ENCODE peak calls at places on chromosome 12, in eight cellular contexts. One of them, this sample, is unnamed.

GRCh38 chr12:132439333-132439904 is 50.5 kb upstream of the FBRSL1 start:
- DNase-seq in activated CD4-positive, alpha-beta T cell treated with anti-CD3 and anti-CD28 coated beads for 36 hours: peak; percentile 40
- DNase-seq in NCI-H1694 treated with DMSO at 0.1 percent for 48 hours: no peak
- DNase-seq in activated T-cell treated with anti-CD3 and anti-CD28 coated beads, Interleukin-2, amount 50 U/mL, for 72 hours: no peak
- DNase-seq in KBM-7: peak; percentile 92
- DNase-seq in sigmoid colon: no peak
- DNase-seq in anterior cingulate cortex: no peak
- DNase-seq in substantia nigra: peak; percentile 48
- DNase-seq in this sample: no peak

GRCh38 chr12:31736472-31736871 is 7.7 kb upstream of the AMN1 start:
- DNase-seq in activated CD4-positive, alpha-beta T cell treated with anti-CD3 and anti-CD28 coated beads for 36 hours: peak; percentile 82
- DNase-seq in NCI-H1694 treated with DMSO at 0.1 percent for 48 hours: no peak
- DNase-seq in activated T-cell treated with anti-CD3 and anti-CD28 coated beads, Interleukin-2, amount 50 U/mL, for 72 hours: peak; percentile 72
- DNase-seq in KBM-7: peak; percentile 60
- DNase-seq in sigmoid colon: no peak
- DNase-seq in anterior cingulate cortex: no peak
- DNase-seq in substantia nigra: no peak
- DNase-seq in this sample: peak; percentile 97

GRCh38 chr12:105775351-105775750 is 363.4 kb downstream of the NUAK1 start:
- DNase-seq in activated CD4-positive, alpha-beta T cell treated with anti-CD3 and anti-CD28 coated beads for 36 hours: no peak
- DNase-seq in NCI-H1694 treated with DMSO at 0.1 percent for 48 hours: no peak
- DNase-seq in activated T-cell treated with anti-CD3 and anti-CD28 coated beads, Interleukin-2, amount 50 U/mL, for 72 hours: no peak
- DNase-seq in KBM-7: no peak
- DNase-seq in sigmoid colon: no peak
- DNase-seq in anterior cingulate cortex: no peak
- DNase-seq in substantia nigra: no peak
- DNase-seq in this sample: peak; percentile 43

GRCh38 chr12:81450920-81451739 is 308.0 kb downstream of the PPFIA2 start:
- DNase-seq in activated CD4-positive, alpha-beta T cell treated with anti-CD3 and anti-CD28 coated beads for 36 hours: peak; percentile 10
- DNase-seq in NCI-H1694 treated with DMSO at 0.1 percent for 48 hours: peak; percentile 50
- DNase-seq in activated T-cell treated with anti-CD3 and anti-CD28 coated beads, Interleukin-2, amount 50 U/mL, for 72 hours: no peak
- DNase-seq in KBM-7: peak; percentile 55
- DNase-seq in sigmoid colon: no peak
- DNase-seq in anterior cingulate cortex: no peak
- DNase-seq in substantia nigra: peak; percentile 6
- DNase-seq in this sample: peak; percentile 41

GRCh38 chr12:10607885-10608458 is 5.4 kb downstream of the MAGOHB start:
- DNase-seq in activated CD4-positive, alpha-beta T cell treated with anti-CD3 and anti-CD28 coated beads for 36 hours: peak; percentile 29
- DNase-seq in NCI-H1694 treated with DMSO at 0.1 percent for 48 hours: no peak
- DNase-seq in activated T-cell treated with anti-CD3 and anti-CD28 coated beads, Interleukin-2, amount 50 U/mL, for 72 hours: no peak
- DNase-seq in KBM-7: peak; percentile 25
- DNase-seq in sigmoid colon: no peak
- DNase-seq in anterior cingulate cortex: no peak
- DNase-seq in substantia nigra: no peak
- DNase-seq in this sample: peak; percentile 20

GRCh38 chr12:12804011-12804410 is 9.1 kb upstream of the DDX47 start:
- DNase-seq in activated CD4-positive, alpha-beta T cell treated with anti-CD3 and anti-CD28 coated beads for 36 hours: no peak
- DNase-seq in NCI-H1694 treated with DMSO at 0.1 percent for 48 hours: no peak
- DNase-seq in activated T-cell treated with anti-CD3 and anti-CD28 coated beads, Interleukin-2, amount 50 U/mL, for 72 hours: no peak
- DNase-seq in KBM-7: no peak
- DNase-seq in sigmoid colon: no peak
- DNase-seq in anterior cingulate cortex: no peak
- DNase-seq in substantia nigra: no peak
- DNase-seq in this sample: peak; percentile 58

GRCh38 chr12:64221656-64222010 is 463 bp downstream of the KICS2 start:
- DNase-seq in activated CD4-positive, alpha-beta T cell treated with anti-CD3 and anti-CD28 coated beads for 36 hours: peak; percentile 74
- DNase-seq in NCI-H1694 treated with DMSO at 0.1 percent for 48 hours: peak; percentile 67
- DNase-seq in activated T-cell treated with anti-CD3 and anti-CD28 coated beads, Interleukin-2, amount 50 U/mL, for 72 hours: peak; percentile 57
- DNase-seq in KBM-7: peak; percentile 84
- DNase-seq in sigmoid colon: peak; percentile 91
- DNase-seq in anterior cingulate cortex: peak; percentile 62
- DNase-seq in substantia nigra: peak; percentile 60
- DNase-seq in this sample: peak; percentile 83

GRCh38 chr12:46918631-46919030 is 92.8 kb upstream of the SLC38A4 start:
- DNase-seq in activated CD4-positive, alpha-beta T cell treated with anti-CD3 and anti-CD28 coated beads for 36 hours: no peak
- DNase-seq in NCI-H1694 treated with DMSO at 0.1 percent for 48 hours: no peak
- DNase-seq in activated T-cell treated with anti-CD3 and anti-CD28 coated beads, Interleukin-2, amount 50 U/mL, for 72 hours: no peak
- DNase-seq in KBM-7: no peak
- DNase-seq in sigmoid colon: no peak
- DNase-seq in anterior cingulate cortex: no peak
- DNase-seq in substantia nigra: no peak
- DNase-seq in this sample: no peak

GRCh38 chr12:89211456-89211855 is 140.8 kb downstream of the DUSP6 start:
- DNase-seq in activated CD4-positive, alpha-beta T cell treated with anti-CD3 and anti-CD28 coated beads for 36 hours: no peak
- DNase-seq in NCI-H1694 treated with DMSO at 0.1 percent for 48 hours: no peak
- DNase-seq in activated T-cell treated with anti-CD3 and anti-CD28 coated beads, Interleukin-2, amount 50 U/mL, for 72 hours: no peak
- DNase-seq in KBM-7: no peak
- DNase-seq in sigmoid colon: no peak
- DNase-seq in anterior cingulate cortex: no peak
- DNase-seq in substantia nigra: no peak
- DNase-seq in this sample: no peak

GRCh38 chr12:52826611-52827498 is 7.3 kb downstream of the KRT79 start:
- DNase-seq in activated CD4-positive, alpha-beta T cell treated with anti-CD3 and anti-CD28 coated beads for 36 hours: no peak
- DNase-seq in NCI-H1694 treated with DMSO at 0.1 percent for 48 hours: no peak
- DNase-seq in activated T-cell treated with anti-CD3 and anti-CD28 coated beads, Interleukin-2, amount 50 U/mL, for 72 hours: no peak
- DNase-seq in KBM-7: no peak
- DNase-seq in sigmoid colon: no peak
- DNase-seq in anterior cingulate cortex: no peak
- DNase-seq in substantia nigra: no peak
- DNase-seq in this sample: peak; percentile 15

GRCh38 chr12:114995891-114996290 is 311.9 kb upstream of the TBX3 start:
- DNase-seq in activated CD4-positive, alpha-beta T cell treated with anti-CD3 and anti-CD28 coated beads for 36 hours: no peak
- DNase-seq in NCI-H1694 treated with DMSO at 0.1 percent for 48 hours: no peak
- DNase-seq in activated T-cell treated with anti-CD3 and anti-CD28 coated beads, Interleukin-2, amount 50 U/mL, for 72 hours: no peak
- DNase-seq in KBM-7: no peak
- DNase-seq in sigmoid colon: no peak
- DNase-seq in anterior cingulate cortex: no peak
- DNase-seq in substantia nigra: no peak
- DNase-seq in this sample: peak; percentile 48

GRCh38 chr12:162467-163307 is 51.3 kb downstream of the SLC6A12 start:
- DNase-seq in activated CD4-positive, alpha-beta T cell treated with anti-CD3 and anti-CD28 coated beads for 36 hours: no peak
- DNase-seq in NCI-H1694 treated with DMSO at 0.1 percent for 48 hours: no peak
- DNase-seq in activated T-cell treated with anti-CD3 and anti-CD28 coated beads, Interleukin-2, amount 50 U/mL, for 72 hours: no peak
- DNase-seq in KBM-7: no peak
- DNase-seq in sigmoid colon: no peak
- DNase-seq in anterior cingulate cortex: no peak
- DNase-seq in substantia nigra: no peak
- DNase-seq in this sample: peak; percentile 29

GRCh38 chr12:1758887-1759286 is 61.5 kb upstream of the LRTM2 start:
- DNase-seq in activated CD4-positive, alpha-beta T cell treated with anti-CD3 and anti-CD28 coated beads for 36 hours: no peak
- DNase-seq in NCI-H1694 treated with DMSO at 0.1 percent for 48 hours: no peak
- DNase-seq in activated T-cell treated with anti-CD3 and anti-CD28 coated beads, Interleukin-2, amount 50 U/mL, for 72 hours: no peak
- DNase-seq in KBM-7: no peak
- DNase-seq in sigmoid colon: no peak
- DNase-seq in anterior cingulate cortex: no peak
- DNase-seq in substantia nigra: no peak
- DNase-seq in this sample: peak; percentile 64

GRCh38 chr12:130953783-130954543 is at the start of gene ADGRD1:
- DNase-seq in activated CD4-positive, alpha-beta T cell treated with anti-CD3 and anti-CD28 coated beads for 36 hours: no peak
- DNase-seq in NCI-H1694 treated with DMSO at 0.1 percent for 48 hours: no peak
- DNase-seq in activated T-cell treated with anti-CD3 and anti-CD28 coated beads, Interleukin-2, amount 50 U/mL, for 72 hours: no peak
- DNase-seq in KBM-7: peak; percentile 83
- DNase-seq in sigmoid colon: peak; percentile 93
- DNase-seq in anterior cingulate cortex: no peak
- DNase-seq in substantia nigra: no peak
- DNase-seq in this sample: no peak

GRCh38 chr12:67650528-67651379 is 2.2 kb downstream of the DYRK2 start:
- DNase-seq in activated CD4-positive, alpha-beta T cell treated with anti-CD3 and anti-CD28 coated beads for 36 hours: peak; percentile 33
- DNase-seq in NCI-H1694 treated with DMSO at 0.1 percent for 48 hours: no peak
- DNase-seq in activated T-cell treated with anti-CD3 and anti-CD28 coated beads, Interleukin-2, amount 50 U/mL, for 72 hours: no peak
- DNase-seq in KBM-7: no peak
- DNase-seq in sigmoid colon: no peak
- DNase-seq in anterior cingulate cortex: no peak
- DNase-seq in substantia nigra: no peak
- DNase-seq in this sample: no peak